ENCODE peak calls at places on chromosomes 12 and 14, in eight cellular contexts. One of them, this sample, is unnamed. For H3K9me3, the result is how much of the 10 kb centered on the place peaks cover.

GRCh38 chr14:24392327-24393098 is 6.3 kb upstream of the NYNRIN start:
- DNase-seq in ovary: no peak
- DNase-seq in IMR-90: peak
- DNase-seq in body of pancreas: no peak
- DNase-seq in stomach: no peak
- DNase-seq in upper lobe of left lung: no peak
- DNase-seq in uterus: no peak
- DNase-seq in adrenal gland: no peak
- DNase-seq in this sample: no peak

GRCh38 chr12:29041621-29042020 is 107.5 kb upstream of the FAR2 start:
- DNase-seq in adrenal gland: no peak
- DNase-seq in stomach: no peak
- DNase-seq in IMR-90: peak
- DNase-seq in upper lobe of left lung: no peak
- DNase-seq in uterus: no peak
- DNase-seq in body of pancreas: no peak
- DNase-seq in ovary: no peak
- DNase-seq in this sample: no peak

GRCh38 chr12:85092814-85093370 is 56.7 kb downstream of the LRRIQ1 start:
- DNase-seq in body of pancreas: no peak
- DNase-seq in IMR-90: no peak
- DNase-seq in upper lobe of left lung: no peak
- DNase-seq in uterus: no peak
- DNase-seq in adrenal gland: no peak
- DNase-seq in stomach: no peak
- DNase-seq in ovary: no peak
- DNase-seq in this sample: no peak

GRCh38 chr12:85865905-85866304 is 8.2 kb upstream of the NTS start:
- DNase-seq in ovary: no peak
- DNase-seq in body of pancreas: no peak
- DNase-seq in IMR-90: no peak
- DNase-seq in uterus: no peak
- DNase-seq in upper lobe of left lung: no peak
- DNase-seq in adrenal gland: no peak
- DNase-seq in stomach: no peak
- DNase-seq in this sample: peak

GRCh38 chr12:27277846-27278260 is 33.8 kb downstream of the STK38L start:
- DNase-seq in ovary: no peak
- DNase-seq in IMR-90: peak
- DNase-seq in uterus: no peak
- DNase-seq in upper lobe of left lung: no peak
- DNase-seq in body of pancreas: peak
- DNase-seq in adrenal gland: peak
- DNase-seq in stomach: no peak
- DNase-seq in this sample: peak

GRCh38 chr12:80778005-80778541 is 61.4 kb downstream of the MYF5 start:
- DNase-seq in uterus: peak
- DNase-seq in IMR-90: peak
- DNase-seq in ovary: no peak
- DNase-seq in adrenal gland: peak
- DNase-seq in body of pancreas: peak
- DNase-seq in upper lobe of left lung: peak
- DNase-seq in stomach: peak
- DNase-seq in this sample: peak

GRCh38 chr14:43168374-43168925 is 1338.6 kb downstream of the FSCB start:
- DNase-seq in body of pancreas: no peak
- DNase-seq in ovary: no peak
- DNase-seq in stomach: no peak
- DNase-seq in upper lobe of left lung: no peak
- DNase-seq in adrenal gland: no peak
- DNase-seq in uterus: no peak
- DNase-seq in IMR-90: no peak
- DNase-seq in this sample: no peak

GRCh38 chr12:132075026-132075713 is 68.9 kb downstream of the DDX51 start:
- DNase-seq in uterus: no peak
- DNase-seq in adrenal gland: no peak
- DNase-seq in ovary: no peak
- DNase-seq in upper lobe of left lung: no peak
- DNase-seq in body of pancreas: no peak
- DNase-seq in IMR-90: no peak
- DNase-seq in stomach: no peak
- DNase-seq in this sample: no peak

GRCh38 chr14:38210168-38210567 is 2.5 kb downstream of the SSTR1 start:
- DNase-seq in uterus: no peak
- DNase-seq in IMR-90: peak
- DNase-seq in adrenal gland: no peak
- DNase-seq in upper lobe of left lung: no peak
- DNase-seq in ovary: no peak
- DNase-seq in stomach: peak
- DNase-seq in body of pancreas: peak
- DNase-seq in this sample: peak

GRCh38 chr14:79018846-79019245 is 848.7 kb downstream of the NRXN3 start:
- DNase-seq in stomach: no peak
- DNase-seq in body of pancreas: no peak
- DNase-seq in IMR-90: peak
- DNase-seq in upper lobe of left lung: no peak
- DNase-seq in adrenal gland: no peak
- DNase-seq in ovary: no peak
- DNase-seq in uterus: no peak
- DNase-seq in this sample: no peak

GRCh38 chr14:53882684-53883083 is 73.9 kb downstream of the BMP4 start:
- DNase-seq in upper lobe of left lung: no peak
- DNase-seq in ovary: no peak
- DNase-seq in adrenal gland: no peak
- DNase-seq in body of pancreas: no peak
- DNase-seq in uterus: no peak
- DNase-seq in IMR-90: peak
- DNase-seq in stomach: no peak
- DNase-seq in this sample: no peak

GRCh38 chr14:61102549-61103466 is 121.8 kb downstream of the SLC38A6 start:
- DNase-seq in upper lobe of left lung: no peak
- DNase-seq in ovary: no peak
- DNase-seq in IMR-90: no peak
- DNase-seq in adrenal gland: no peak
- DNase-seq in stomach: peak
- DNase-seq in uterus: no peak
- DNase-seq in body of pancreas: peak
- DNase-seq in this sample: no peak

GRCh38 chr12:64669270-64669842 is 59.1 kb downstream of the RASSF3 start:
- DNase-seq in body of pancreas: peak
- DNase-seq in IMR-90: peak
- DNase-seq in uterus: no peak
- DNase-seq in upper lobe of left lung: peak
- DNase-seq in stomach: peak
- DNase-seq in ovary: peak
- DNase-seq in adrenal gland: peak
- DNase-seq in this sample: peak

GRCh38 chr12:84046869-84047268 is 865.7 kb downstream of the SLC6A15 start:
- DNase-seq in IMR-90: no peak
- DNase-seq in ovary: no peak
- DNase-seq in uterus: no peak
- DNase-seq in adrenal gland: no peak
- DNase-seq in upper lobe of left lung: no peak
- DNase-seq in stomach: no peak
- DNase-seq in body of pancreas: no peak
- DNase-seq in this sample: no peak

GRCh38 chr14:89638888-89639287 is 221.9 kb upstream of the FOXN3 start:
- DNase-seq in upper lobe of left lung: no peak
- DNase-seq in ovary: no peak
- DNase-seq in uterus: no peak
- DNase-seq in IMR-90: no peak
- DNase-seq in body of pancreas: no peak
- DNase-seq in adrenal gland: no peak
- DNase-seq in stomach: no peak
- DNase-seq in this sample: no peak

GRCh38 chr14:41449057-41449456 is 157.6 kb upstream of the LRFN5 start:
- DNase-seq in ovary: no peak
- DNase-seq in IMR-90: no peak
- DNase-seq in uterus: no peak
- DNase-seq in upper lobe of left lung: no peak
- DNase-seq in adrenal gland: no peak
- DNase-seq in body of pancreas: no peak
- DNase-seq in stomach: no peak
- DNase-seq in this sample: no peak

DNA sequence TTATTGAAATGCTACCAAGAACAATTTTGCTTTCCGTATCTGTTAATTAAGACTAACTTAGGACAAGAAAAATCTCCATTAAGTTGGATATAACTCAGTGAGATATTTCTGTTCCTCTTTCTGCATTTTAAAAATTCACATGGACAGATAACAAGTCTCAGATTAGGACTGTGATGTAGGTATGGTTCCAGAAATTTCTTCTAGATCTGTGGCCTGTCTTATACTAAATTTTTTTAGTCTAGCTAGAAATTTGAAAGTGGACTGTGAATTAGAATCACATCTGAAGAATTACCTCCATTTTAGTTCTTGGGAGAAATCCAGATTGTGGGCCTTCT is 41.6 kb downstream of the USP15 start:
- DNase-seq in adrenal gland: no peak
- DNase-seq in uterus: no peak
- DNase-seq in stomach: no peak
- DNase-seq in ovary: no peak
- DNase-seq in upper lobe of left lung: no peak
- DNase-seq in IMR-90: no peak
- DNase-seq in body of pancreas: no peak
- DNase-seq in this sample: no peak
- H3K9me3 ChIP-seq in adrenal gland: under half
- H3K9me3 ChIP-seq in uterus: under half
- H3K9me3 ChIP-seq in stomach: under half
- H3K9me3 ChIP-seq in ovary: under half
- H3K9me3 ChIP-seq in upper lobe of left lung: under half
- H3K9me3 ChIP-seq in IMR-90: under half
- H3K9me3 ChIP-seq in body of pancreas: under half
- H3K9me3 ChIP-seq in this sample: under half

GRCh38 chr14:23005861-23006534 is 3.9 kb downstream of the C14orf93 start:
- DNase-seq in stomach: no peak
- DNase-seq in uterus: no peak
- DNase-seq in body of pancreas: no peak
- DNase-seq in adrenal gland: no peak
- DNase-seq in IMR-90: peak
- DNase-seq in ovary: no peak
- DNase-seq in upper lobe of left lung: no peak
- DNase-seq in this sample: no peak

GRCh38 chr14:23005451-23005850 is 4.5 kb downstream of the C14orf93 start:
- DNase-seq in IMR-90: no peak
- DNase-seq in stomach: no peak
- DNase-seq in ovary: no peak
- DNase-seq in body of pancreas: no peak
- DNase-seq in adrenal gland: no peak
- DNase-seq in upper lobe of left lung: no peak
- DNase-seq in uterus: no peak
- DNase-seq in this sample: no peak

GRCh38 chr14:23009483-23009938 is 432 bp downstream of the C14orf93 start:
- DNase-seq in adrenal gland: no peak
- DNase-seq in stomach: no peak
- DNase-seq in uterus: no peak
- DNase-seq in body of pancreas: no peak
- DNase-seq in ovary: no peak
- DNase-seq in IMR-90: no peak
- DNase-seq in upper lobe of left lung: no peak
- DNase-seq in this sample: no peak

GRCh38 chr14:23008836-23009235 is 1.1 kb downstream of the C14orf93 start:
- DNase-seq in stomach: no peak
- DNase-seq in IMR-90: no peak
- DNase-seq in upper lobe of left lung: no peak
- DNase-seq in body of pancreas: no peak
- DNase-seq in adrenal gland: no peak
- DNase-seq in ovary: no peak
- DNase-seq in uterus: no peak
- DNase-seq in this sample: no peak

GRCh38 chr14:23006544-23007419 is 3.2 kb downstream of the C14orf93 start:
- DNase-seq in adrenal gland: peak
- DNase-seq in ovary: peak
- DNase-seq in body of pancreas: peak
- DNase-seq in IMR-90: peak
- DNase-seq in uterus: peak
- DNase-seq in upper lobe of left lung: peak
- DNase-seq in stomach: peak
- DNase-seq in this sample: peak
- TF ChIP-seq CTCF in adrenal gland: peak
- TF ChIP-seq CTCF in ovary: no peak
- TF ChIP-seq CTCF in body of pancreas: peak
- TF ChIP-seq CTCF in IMR-90: peak
- TF ChIP-seq CTCF in uterus: no peak
- TF ChIP-seq CTCF in upper lobe of left lung: no peak
- TF ChIP-seq CTCF in stomach: no peak
- TF ChIP-seq CTCF in this sample: peak

GRCh38 chr12:109995703-109996482 is at the start of gene GIT2:
- DNase-seq in IMR-90: peak
- DNase-seq in ovary: peak
- DNase-seq in adrenal gland: peak
- DNase-seq in stomach: peak
- DNase-seq in body of pancreas: peak
- DNase-seq in upper lobe of left lung: peak
- DNase-seq in uterus: peak
- DNase-seq in this sample: peak
- TF ChIP-seq POLR2A in IMR-90: no peak
- TF ChIP-seq POLR2A in ovary: peak
- TF ChIP-seq POLR2A in adrenal gland: peak
- TF ChIP-seq POLR2A in stomach: no peak
- TF ChIP-seq POLR2A in body of pancreas: peak
- TF ChIP-seq POLR2A in upper lobe of left lung: peak
- TF ChIP-seq POLR2A in uterus: peak
- TF ChIP-seq POLR2A in this sample: peak

DNA sequence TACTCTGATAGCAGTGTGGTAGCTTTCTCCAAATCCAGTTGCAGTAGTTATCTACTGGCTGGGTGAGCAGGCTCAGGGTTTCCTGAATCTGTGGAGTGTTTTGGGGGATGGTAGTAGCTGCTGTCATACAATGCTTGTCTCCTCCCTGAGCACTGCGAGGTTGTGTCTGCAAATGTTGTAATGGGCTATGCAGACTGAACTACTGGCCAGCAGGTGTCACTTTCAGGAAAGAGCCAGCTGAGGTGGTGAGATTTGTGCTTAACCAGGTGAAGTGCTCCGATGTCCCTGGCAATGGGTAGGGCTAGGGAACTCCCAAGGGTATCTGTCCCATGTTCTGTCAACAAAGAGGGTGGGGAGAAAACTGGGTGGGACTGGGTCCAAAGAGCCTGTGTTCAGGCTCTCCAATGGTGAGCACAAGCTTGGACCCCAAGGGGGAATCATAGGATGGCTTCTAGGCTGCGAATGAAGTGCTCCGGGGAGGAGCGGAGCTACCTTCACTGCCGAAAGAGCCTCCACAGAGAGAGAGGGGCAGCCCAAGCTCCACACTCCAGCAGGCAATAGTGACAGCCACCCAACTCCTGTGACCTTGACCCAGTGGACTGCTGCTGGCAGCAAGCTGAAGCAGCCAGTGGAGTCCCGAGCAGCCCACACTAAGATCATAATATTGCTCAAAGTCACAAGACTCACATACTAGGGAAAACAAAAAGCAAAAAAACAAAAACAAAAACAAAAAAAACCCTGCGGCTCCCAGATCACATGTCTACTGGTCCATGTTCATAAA is 1324.0 kb upstream of the USP15 start:
- DNase-seq in adrenal gland: no peak
- DNase-seq in body of pancreas: no peak
- DNase-seq in upper lobe of left lung: no peak
- DNase-seq in stomach: no peak
- DNase-seq in ovary: no peak
- DNase-seq in IMR-90: no peak
- DNase-seq in uterus: no peak
- DNase-seq in this sample: no peak
- H3K9me3 ChIP-seq in adrenal gland: under half
- H3K9me3 ChIP-seq in body of pancreas: under half
- H3K9me3 ChIP-seq in upper lobe of left lung: under half
- H3K9me3 ChIP-seq in stomach: under half
- H3K9me3 ChIP-seq in ovary: under half
- H3K9me3 ChIP-seq in IMR-90: under half
- H3K9me3 ChIP-seq in uterus: under half
- H3K9me3 ChIP-seq in this sample: under half